ENCODE peak calls at places on chromosomes 1 and 21, in six cellular contexts. X, F, T, B, I and N are unnamed samples.

GRCh38 chr1:169631249-169631648 is 1.3 kb upstream of the SELP start:
- DNase-seq in X (no peak), F (no peak), T (no peak), B (no peak), I (no peak), N (no peak)

GRCh38 chr1:47755368-47755990 is 241.7 kb downstream of the TRABD2B start:
- DNase-seq in X (no peak), F (no peak), T (no peak), B (no peak), I (no peak), N (peak; percentile 23)

GRCh38 chr1:66553846-66554245 is 19.9 kb downstream of the SGIP1 start:
- DNase-seq in X (no peak), F (no peak), T (no peak), B (no peak), I (no peak), N (no peak)

GRCh38 chr21:26835027-26835713 is 10.0 kb downstream of the ADAMTS1 start:
- DNase-seq in X (peak; percentile 72), F (no peak), T (no peak), B (no peak), I (peak; percentile 81), N (no peak)

GRCh38 chr1:240337795-240338194 is 246.1 kb downstream of the FMN2 start:
- DNase-seq in X (no peak), F (peak; percentile 97), T (no peak), B (no peak), I (peak; percentile 17), N (no peak)

GRCh38 chr1:212613440-212614335 is 5.1 kb downstream of the ATF3 start:
- DNase-seq in X (no peak), F (no peak), T (no peak), B (no peak), I (no peak), N (no peak)

GRCh38 chr1:67771152-67771551 is 62.1 kb downstream of the GNG12 start:
- DNase-seq in X (no peak), F (no peak), T (no peak), B (no peak), I (peak; percentile 61), N (no peak)

GRCh38 chr1:203171341-203172183 is 4.1 kb downstream of the MYBPH start:
- DNase-seq in X (no peak), F (no peak), T (no peak), B (no peak), I (no peak), N (no peak)

GRCh38 chr1:17661546-17662157 is 93.5 kb upstream of the ACTL8 start:
- DNase-seq in X (peak; percentile 51), F (peak; percentile 8), T (peak; percentile 52), B (peak; percentile 34), I (peak; percentile 22), N (peak; percentile 18)

GRCh38 chr1:153232553-153232952 is 15.2 kb downstream of the PRR9 start:
- DNase-seq in X (no peak), F (no peak), T (no peak), B (no peak), I (no peak), N (no peak)

GRCh38 chr1:201557572-201557958 is 18.6 kb downstream of the NAV1 start:
- DNase-seq in X (no peak), F (no peak), T (no peak), B (no peak), I (no peak), N (no peak)

GRCh38 chr1:183580281-183580682 is 10.0 kb downstream of the NCF2 start:
- DNase-seq in X (no peak), F (no peak), T (no peak), B (no peak), I (peak; percentile 25), N (peak; percentile 21)

GRCh38 chr1:218536311-218536710 is 191.2 kb downstream of the TGFB2 start:
- DNase-seq in X (no peak), F (no peak), T (no peak), B (no peak), I (no peak), N (no peak)

GRCh38 chr1:52662645-52663313 is 29.8 kb downstream of the SHISAL2A start:
- DNase-seq in X (no peak), F (no peak), T (no peak), B (no peak), I (peak; percentile 59), N (no peak)

GRCh38 chr1:151145158-151146071 is 1.0 kb downstream of the SEMA6C start:
- DNase-seq in X (no peak), F (no peak), T (no peak), B (peak; percentile 45), I (no peak), N (no peak)

GRCh38 chr1:67522793-67523192 is 92.6 kb upstream of the SERBP1 start:
- DNase-seq in X (no peak), F (no peak), T (no peak), B (no peak), I (no peak), N (no peak)

GRCh38 chr21:33428669-33429068 is 25.5 kb downstream of the IFNGR2 start:
- DNase-seq in X (no peak), F (no peak), T (no peak), B (no peak), I (peak; percentile 68), N (no peak)

GRCh38 chr1:28437260-28437923 is 67.9 kb downstream of the PHACTR4 start:
- DNase-seq in X (peak; percentile 38), F (no peak), T (no peak), B (no peak), I (peak; percentile 70), N (no peak)

GRCh38 chr21:36477559-36477958 is 2.4 kb downstream of the CLDN14 start:
- DNase-seq in X (no peak), F (no peak), T (no peak), B (no peak), I (no peak), N (no peak)

GRCh38 chr1:156102634-156103511 is 11.6 kb upstream of the LMNA start:
- DNase-seq in X (peak; percentile 58), F (no peak), T (peak; percentile 50), B (no peak), I (peak; percentile 81), N (no peak)

GRCh38 chr1:36154765-36155559 is 998 bp upstream of the MAP7D1 start:
- DNase-seq in X (no peak), F (no peak), T (peak; percentile 63), B (no peak), I (no peak), N (no peak)

GRCh38 chr1:17531682-17532487 is 7.6 kb upstream of the ARHGEF10L start:
- DNase-seq in X (peak; percentile 52), F (no peak), T (peak; percentile 70), B (peak; percentile 31), I (peak; percentile 52), N (no peak)

GRCh38 chr1:109309347-109309746 is 2.5 kb upstream of the MYBPHL start:
- DNase-seq in X (no peak), F (no peak), T (no peak), B (no peak), I (no peak), N (no peak)

GRCh38 chr1:109412551-109412950 is 13.7 kb downstream of the PSMA5 start:
- DNase-seq in X (no peak), F (no peak), T (no peak), B (no peak), I (no peak), N (no peak)

GRCh38 chr1:208225954-208226937 is 17.9 kb downstream of the PLXNA2 start:
- DNase-seq in X (no peak), F (no peak), T (no peak), B (no peak), I (no peak), N (no peak)

GRCh38 chr1:14615539-14616218 is 17.2 kb downstream of the KAZN start:
- DNase-seq in X (no peak), F (no peak), T (no peak), B (no peak), I (no peak), N (no peak)

GRCh38 chr1:84000954-84001495 is 2.1 kb upstream of the TTLL7 start:
- DNase-seq in X (no peak), F (no peak), T (no peak), B (no peak), I (no peak), N (no peak)

GRCh38 chr1:25106981-25107642 is 125.2 kb downstream of the SYF2 start:
- DNase-seq in X (no peak), F (no peak), T (no peak), B (no peak), I (no peak), N (no peak)

GRCh38 chr1:205500240-205501218 is 3.9 kb upstream of the CDK18 start:
- DNase-seq in X (no peak), F (no peak), T (no peak), B (no peak), I (peak; percentile 92), N (no peak)

GRCh38 chr1:203327684-203328457 is 22.6 kb downstream of the BTG2 start:
- DNase-seq in X (peak; percentile 77), F (no peak), T (no peak), B (peak; percentile 55), I (peak; percentile 26), N (peak; percentile 51)